ENCODE peak calls at places on chromosomes 11 and 22, in six cellular contexts. A, R, T, V, X and I are unnamed samples.

GRCh38 chr11:92557848-92558247 is 333.2 kb downstream of the FAT3 start:
- DNase-seq in X (peak; percentile 5), R (no peak), T (no peak), V (no peak), A (no peak), I (peak; percentile 52)

GRCh38 chr11:123428221-123428631 is 1.8 kb upstream of the GRAMD1B start:
- DNase-seq in V (no peak), T (no peak), R (no peak), X (no peak), A (no peak), I (no peak)

GRCh38 chr11:2387266-2387982 is 10.3 kb downstream of the CD81 start:
- DNase-seq in V (no peak), X (no peak), R (no peak), T (no peak), A (peak; percentile 21), I (peak; percentile 48)

GRCh38 chr11:27950339-27950738 is 157.6 kb downstream of the KIF18A start:
- DNase-seq in X (no peak), R (no peak), V (no peak), A (no peak), T (no peak), I (no peak)

GRCh38 chr11:61495801-61496601 is 12.5 kb upstream of the LRRC10B start:
- DNase-seq in V (no peak), X (no peak), R (no peak), A (peak; percentile 76), T (no peak), I (peak; percentile 97)

GRCh38 chr11:33055361-33055760 is 16.0 kb downstream of the TCP11L1 start:
- DNase-seq in A (no peak), X (no peak), V (no peak), R (no peak), T (no peak), I (peak; percentile 37)

GRCh38 chr11:31487848-31488247 is 21.6 kb downstream of the IMMP1L start:
- DNase-seq in X (peak; percentile 51), R (no peak), A (no peak), V (no peak), T (no peak), I (peak; percentile 72)

GRCh38 chr11:93444671-93445073 is 98.5 kb downstream of the SMCO4 start:
- DNase-seq in R (peak; percentile 75), V (peak; percentile 13), T (no peak), A (peak; percentile 65), X (peak; percentile 10), I (peak; percentile 65)

GRCh38 chr11:119573858-119574257 is 150.9 kb upstream of the THY1 start:
- DNase-seq in T (no peak), X (no peak), A (no peak), V (no peak), R (no peak), I (no peak)

GRCh38 chr11:130407978-130408377 is 20.4 kb downstream of the ADAMTS8 start:
- DNase-seq in V (no peak), R (no peak), A (no peak), T (no peak), X (peak; percentile 71), I (no peak)

GRCh38 chr11:107853070-107853469 is 5.5 kb downstream of the SLC35F2 start:
- DNase-seq in R (no peak), V (no peak), T (no peak), X (no peak), A (no peak), I (no peak)

GRCh38 chr11:7551571-7551970 is 37.8 kb downstream of the PPFIBP2 start:
- DNase-seq in T (no peak), R (no peak), A (no peak), V (no peak), X (no peak), I (no peak)

GRCh38 chr11:115610908-115611307 is 106.7 kb upstream of the CADM1 start:
- DNase-seq in X (no peak), V (no peak), R (no peak), T (no peak), A (no peak), I (no peak)

GRCh38 chr11:2177081-2177480 is 5.5 kb upstream of the TH start:
- DNase-seq in V (no peak), A (no peak), X (no peak), T (no peak), R (no peak), I (peak; percentile 41)

GRCh38 chr11:1749020-1749758 is 1.2 kb downstream of the IFITM10 start:
- DNase-seq in X (no peak), R (no peak), T (no peak), A (peak; percentile 59), V (no peak), I (peak; percentile 56)

GRCh38 chr11:26331911-26332571 is at the start of gene ANO3:
- DNase-seq in T (no peak), V (peak; percentile 4), R (peak; percentile 40), X (peak; percentile 79), A (peak; percentile 79), I (peak; percentile 97)

GRCh38 chr11:45859661-45860140 is 12.4 kb downstream of the CRY2 start:
- DNase-seq in T (no peak), X (peak; percentile 77), V (no peak), A (no peak), R (no peak), I (peak; percentile 98)

GRCh38 chr22:24595228-24595627 is 2.4 kb upstream of the LRRC75B start:
- DNase-seq in R (no peak), V (no peak), X (no peak), A (no peak), T (no peak), I (no peak)

GRCh38 chr11:118820412-118821357 is 29.7 kb upstream of the DDX6 start:
- DNase-seq in T (no peak), V (no peak), R (no peak), A (peak; percentile 53), X (no peak), I (peak; percentile 47)

GRCh38 chr11:67996622-67997459 is 7.1 kb downstream of the UNC93B1 start:
- DNase-seq in V (peak; percentile 56), A (peak; percentile 12), T (no peak), X (peak; percentile 32), R (no peak), I (peak; percentile 37)